ENCODE peak calls at places on chromosomes 6 and 20, in five cellular contexts. One of them, this sample, is unnamed.

GRCh38 chr6:155264704-155265320 is 999 bp downstream of the CLDN20 start:
- DNase-seq in NCI-H1436: no peak
- DNase-seq in ELR: peak
- DNase-seq in GOT3: no peak
- DNase-seq in stimulated activated CD8-positive, alpha-beta memory T cell treated with anti-CD3 and anti-CD28 coated beads, Interleukin-12 subunit alpha, Interleukin-12 subunit beta, amount 100 ng/mL, for 4 hours: no peak
- DNase-seq in this sample: no peak

GRCh38 chr20:47754946-47755652 is 30.2 kb downstream of the SULF2 start:
- DNase-seq in NCI-H1436: no peak
- DNase-seq in ELR: no peak
- DNase-seq in GOT3: no peak
- DNase-seq in stimulated activated CD8-positive, alpha-beta memory T cell treated with anti-CD3 and anti-CD28 coated beads, Interleukin-12 subunit alpha, Interleukin-12 subunit beta, amount 100 ng/mL, for 4 hours: no peak
- DNase-seq in this sample: no peak

GRCh38 chr6:53937461-53937860 is 142.7 kb downstream of the LRRC1 start:
- DNase-seq in NCI-H1436: no peak
- DNase-seq in ELR: no peak
- DNase-seq in GOT3: no peak
- DNase-seq in stimulated activated CD8-positive, alpha-beta memory T cell treated with anti-CD3 and anti-CD28 coated beads, Interleukin-12 subunit alpha, Interleukin-12 subunit beta, amount 100 ng/mL, for 4 hours: no peak
- DNase-seq in this sample: no peak

GRCh38 chr20:46220808-46221207 is 87.5 kb downstream of the CDH22 start:
- DNase-seq in NCI-H1436: peak
- DNase-seq in ELR: peak
- DNase-seq in GOT3: no peak
- DNase-seq in stimulated activated CD8-positive, alpha-beta memory T cell treated with anti-CD3 and anti-CD28 coated beads, Interleukin-12 subunit alpha, Interleukin-12 subunit beta, amount 100 ng/mL, for 4 hours: no peak
- DNase-seq in this sample: peak

GRCh38 chr20:1137236-1137635 is 18.8 kb downstream of the PSMF1 start:
- DNase-seq in NCI-H1436: no peak
- DNase-seq in ELR: no peak
- DNase-seq in GOT3: no peak
- DNase-seq in stimulated activated CD8-positive, alpha-beta memory T cell treated with anti-CD3 and anti-CD28 coated beads, Interleukin-12 subunit alpha, Interleukin-12 subunit beta, amount 100 ng/mL, for 4 hours: no peak
- DNase-seq in this sample: no peak

GRCh38 chr6:1313755-1314503 is 2.0 kb downstream of the FOXQ1 start:
- DNase-seq in NCI-H1436: no peak
- DNase-seq in ELR: peak
- DNase-seq in GOT3: no peak
- DNase-seq in stimulated activated CD8-positive, alpha-beta memory T cell treated with anti-CD3 and anti-CD28 coated beads, Interleukin-12 subunit alpha, Interleukin-12 subunit beta, amount 100 ng/mL, for 4 hours: no peak
- DNase-seq in this sample: no peak

GRCh38 chr6:128438311-128438916 is 82.0 kb downstream of the PTPRK start:
- DNase-seq in NCI-H1436: no peak
- DNase-seq in ELR: no peak
- DNase-seq in GOT3: no peak
- DNase-seq in stimulated activated CD8-positive, alpha-beta memory T cell treated with anti-CD3 and anti-CD28 coated beads, Interleukin-12 subunit alpha, Interleukin-12 subunit beta, amount 100 ng/mL, for 4 hours: no peak
- DNase-seq in this sample: no peak

GRCh38 chr6:127119361-127120108 is 1.1 kb downstream of the RSPO3 start:
- DNase-seq in NCI-H1436: no peak
- DNase-seq in ELR: peak
- DNase-seq in GOT3: no peak
- DNase-seq in stimulated activated CD8-positive, alpha-beta memory T cell treated with anti-CD3 and anti-CD28 coated beads, Interleukin-12 subunit alpha, Interleukin-12 subunit beta, amount 100 ng/mL, for 4 hours: no peak
- DNase-seq in this sample: no peak

GRCh38 chr6:151063339-151063738 is 176.4 kb upstream of the AKAP12 start:
- DNase-seq in NCI-H1436: no peak
- DNase-seq in ELR: peak
- DNase-seq in GOT3: no peak
- DNase-seq in stimulated activated CD8-positive, alpha-beta memory T cell treated with anti-CD3 and anti-CD28 coated beads, Interleukin-12 subunit alpha, Interleukin-12 subunit beta, amount 100 ng/mL, for 4 hours: no peak
- DNase-seq in this sample: peak

GRCh38 chr6:13676551-13677156 is 35.0 kb downstream of the RANBP9 start:
- DNase-seq in NCI-H1436: no peak
- DNase-seq in ELR: no peak
- DNase-seq in GOT3: no peak
- DNase-seq in stimulated activated CD8-positive, alpha-beta memory T cell treated with anti-CD3 and anti-CD28 coated beads, Interleukin-12 subunit alpha, Interleukin-12 subunit beta, amount 100 ng/mL, for 4 hours: no peak
- DNase-seq in this sample: no peak

GRCh38 chr6:134060491-134061106 is 8.2 kb upstream of the SLC2A12 start:
- DNase-seq in NCI-H1436: no peak
- DNase-seq in ELR: peak
- DNase-seq in GOT3: no peak
- DNase-seq in stimulated activated CD8-positive, alpha-beta memory T cell treated with anti-CD3 and anti-CD28 coated beads, Interleukin-12 subunit alpha, Interleukin-12 subunit beta, amount 100 ng/mL, for 4 hours: no peak
- DNase-seq in this sample: peak

GRCh38 chr6:14452567-14453527 is 335.3 kb downstream of the CD83 start:
- DNase-seq in NCI-H1436: no peak
- DNase-seq in ELR: no peak
- DNase-seq in GOT3: no peak
- DNase-seq in stimulated activated CD8-positive, alpha-beta memory T cell treated with anti-CD3 and anti-CD28 coated beads, Interleukin-12 subunit alpha, Interleukin-12 subunit beta, amount 100 ng/mL, for 4 hours: no peak
- DNase-seq in this sample: no peak

GRCh38 chr6:15508363-15509330 is 154.2 kb downstream of the DTNBP1 start:
- DNase-seq in NCI-H1436: no peak
- DNase-seq in ELR: no peak
- DNase-seq in GOT3: no peak
- DNase-seq in stimulated activated CD8-positive, alpha-beta memory T cell treated with anti-CD3 and anti-CD28 coated beads, Interleukin-12 subunit alpha, Interleukin-12 subunit beta, amount 100 ng/mL, for 4 hours: no peak
- DNase-seq in this sample: no peak

GRCh38 chr6:36610041-36610440 is 15.9 kb downstream of the SRSF3 start:
- DNase-seq in NCI-H1436: no peak
- DNase-seq in ELR: no peak
- DNase-seq in GOT3: no peak
- DNase-seq in stimulated activated CD8-positive, alpha-beta memory T cell treated with anti-CD3 and anti-CD28 coated beads, Interleukin-12 subunit alpha, Interleukin-12 subunit beta, amount 100 ng/mL, for 4 hours: no peak
- DNase-seq in this sample: no peak

GRCh38 chr20:8512003-8512402 is 379.9 kb downstream of the PLCB1 start:
- DNase-seq in NCI-H1436: no peak
- DNase-seq in ELR: no peak
- DNase-seq in GOT3: no peak
- DNase-seq in stimulated activated CD8-positive, alpha-beta memory T cell treated with anti-CD3 and anti-CD28 coated beads, Interleukin-12 subunit alpha, Interleukin-12 subunit beta, amount 100 ng/mL, for 4 hours: no peak
- DNase-seq in this sample: no peak

GRCh38 chr20:44095831-44096230 is 91.2 kb downstream of the JPH2 start:
- DNase-seq in NCI-H1436: no peak
- DNase-seq in ELR: no peak
- DNase-seq in GOT3: no peak
- DNase-seq in stimulated activated CD8-positive, alpha-beta memory T cell treated with anti-CD3 and anti-CD28 coated beads, Interleukin-12 subunit alpha, Interleukin-12 subunit beta, amount 100 ng/mL, for 4 hours: no peak
- DNase-seq in this sample: no peak

GRCh38 chr20:44006126-44006525 is 91.5 kb downstream of the TOX2 start:
- DNase-seq in NCI-H1436: no peak
- DNase-seq in ELR: no peak
- DNase-seq in GOT3: no peak
- DNase-seq in stimulated activated CD8-positive, alpha-beta memory T cell treated with anti-CD3 and anti-CD28 coated beads, Interleukin-12 subunit alpha, Interleukin-12 subunit beta, amount 100 ng/mL, for 4 hours: no peak
- DNase-seq in this sample: no peak

GRCh38 chr6:150410906-150411305 is 42.1 kb downstream of the IYD start:
- DNase-seq in NCI-H1436: no peak
- DNase-seq in ELR: peak
- DNase-seq in GOT3: no peak
- DNase-seq in stimulated activated CD8-positive, alpha-beta memory T cell treated with anti-CD3 and anti-CD28 coated beads, Interleukin-12 subunit alpha, Interleukin-12 subunit beta, amount 100 ng/mL, for 4 hours: no peak
- DNase-seq in this sample: no peak

GRCh38 chr6:57316581-57317059 is 810 bp upstream of the PRIM2 start:
- DNase-seq in NCI-H1436: peak
- DNase-seq in ELR: peak
- DNase-seq in GOT3: peak
- DNase-seq in stimulated activated CD8-positive, alpha-beta memory T cell treated with anti-CD3 and anti-CD28 coated beads, Interleukin-12 subunit alpha, Interleukin-12 subunit beta, amount 100 ng/mL, for 4 hours: peak
- DNase-seq in this sample: peak

GRCh38 chr20:43740642-43741041 is 13.8 kb upstream of the GTSF1L start:
- DNase-seq in NCI-H1436: no peak
- DNase-seq in ELR: no peak
- DNase-seq in GOT3: no peak
- DNase-seq in stimulated activated CD8-positive, alpha-beta memory T cell treated with anti-CD3 and anti-CD28 coated beads, Interleukin-12 subunit alpha, Interleukin-12 subunit beta, amount 100 ng/mL, for 4 hours: no peak
- DNase-seq in this sample: no peak

GRCh38 chr6:105831321-105831720 is 254.8 kb upstream of the PRDM1 start:
- DNase-seq in NCI-H1436: peak
- DNase-seq in ELR: no peak
- DNase-seq in GOT3: no peak
- DNase-seq in stimulated activated CD8-positive, alpha-beta memory T cell treated with anti-CD3 and anti-CD28 coated beads, Interleukin-12 subunit alpha, Interleukin-12 subunit beta, amount 100 ng/mL, for 4 hours: no peak
- DNase-seq in this sample: no peak

GRCh38 chr20:36405255-36405654 is 99.1 kb downstream of the DLGAP4 start:
- DNase-seq in NCI-H1436: no peak
- DNase-seq in ELR: no peak
- DNase-seq in GOT3: no peak
- DNase-seq in stimulated activated CD8-positive, alpha-beta memory T cell treated with anti-CD3 and anti-CD28 coated beads, Interleukin-12 subunit alpha, Interleukin-12 subunit beta, amount 100 ng/mL, for 4 hours: no peak
- DNase-seq in this sample: no peak

GRCh38 chr6:167650730-167651129 is 176.0 kb upstream of the AFDN start:
- DNase-seq in NCI-H1436: no peak
- DNase-seq in ELR: no peak
- DNase-seq in GOT3: no peak
- DNase-seq in stimulated activated CD8-positive, alpha-beta memory T cell treated with anti-CD3 and anti-CD28 coated beads, Interleukin-12 subunit alpha, Interleukin-12 subunit beta, amount 100 ng/mL, for 4 hours: no peak
- DNase-seq in this sample: no peak

GRCh38 chr20:58907481-58908137 is 55.1 kb downstream of the GNAS start:
- DNase-seq in NCI-H1436: no peak
- DNase-seq in ELR: peak
- DNase-seq in GOT3: peak
- DNase-seq in stimulated activated CD8-positive, alpha-beta memory T cell treated with anti-CD3 and anti-CD28 coated beads, Interleukin-12 subunit alpha, Interleukin-12 subunit beta, amount 100 ng/mL, for 4 hours: peak
- DNase-seq in this sample: peak

GRCh38 chr6:36368921-36369880 is 18.3 kb downstream of the ETV7 start:
- DNase-seq in NCI-H1436: peak
- DNase-seq in ELR: peak
- DNase-seq in GOT3: peak
- DNase-seq in stimulated activated CD8-positive, alpha-beta memory T cell treated with anti-CD3 and anti-CD28 coated beads, Interleukin-12 subunit alpha, Interleukin-12 subunit beta, amount 100 ng/mL, for 4 hours: no peak
- DNase-seq in this sample: peak

GRCh38 chr20:57794600-57795346 is 85.0 kb upstream of the PMEPA1 start:
- DNase-seq in NCI-H1436: no peak
- DNase-seq in ELR: peak
- DNase-seq in GOT3: no peak
- DNase-seq in stimulated activated CD8-positive, alpha-beta memory T cell treated with anti-CD3 and anti-CD28 coated beads, Interleukin-12 subunit alpha, Interleukin-12 subunit beta, amount 100 ng/mL, for 4 hours: no peak
- DNase-seq in this sample: peak

GRCh38 chr6:84554069-84554468 is 210.3 kb downstream of the TBX18 start:
- DNase-seq in NCI-H1436: no peak
- DNase-seq in ELR: no peak
- DNase-seq in GOT3: no peak
- DNase-seq in stimulated activated CD8-positive, alpha-beta memory T cell treated with anti-CD3 and anti-CD28 coated beads, Interleukin-12 subunit alpha, Interleukin-12 subunit beta, amount 100 ng/mL, for 4 hours: no peak
- DNase-seq in this sample: no peak

GRCh38 chr6:46440133-46440532 is 51.1 kb downstream of the RCAN2 start:
- DNase-seq in NCI-H1436: no peak
- DNase-seq in ELR: no peak
- DNase-seq in GOT3: no peak
- DNase-seq in stimulated activated CD8-positive, alpha-beta memory T cell treated with anti-CD3 and anti-CD28 coated beads, Interleukin-12 subunit alpha, Interleukin-12 subunit beta, amount 100 ng/mL, for 4 hours: no peak
- DNase-seq in this sample: no peak